ENCODE peak calls at places on chromosomes 1 and 21, in four cellular contexts. One of them, this sample, is unnamed.

GRCh38 chr1:38000529-38001453 is 4.5 kb downstream of the FHL3 start:
- DNase-seq in tibial nerve: no peak
- DNase-seq in GM12878: no peak
- DNase-seq in neural crest cell: no peak
- DNase-seq in this sample: no peak

GRCh38 chr1:222618880-222619321 is 1.0 kb downstream of the MIA3 start:
- DNase-seq in neural crest cell: peak
- DNase-seq in tibial nerve: no peak
- DNase-seq in GM12878: no peak
- DNase-seq in this sample: peak

GRCh38 chr1:1358433-1359201 is at the start of gene MXRA8:
- DNase-seq in neural crest cell: no peak
- DNase-seq in GM12878: no peak
- DNase-seq in tibial nerve: peak
- DNase-seq in this sample: no peak

GRCh38 chr1:11784993-11785769 is 20.6 kb downstream of the MTHFR start:
- DNase-seq in GM12878: no peak
- DNase-seq in neural crest cell: peak
- DNase-seq in tibial nerve: no peak
- DNase-seq in this sample: peak

GRCh38 chr1:218304281-218305039 is 19.4 kb downstream of the RRP15 start:
- DNase-seq in tibial nerve: no peak
- DNase-seq in GM12878: no peak
- DNase-seq in neural crest cell: no peak
- DNase-seq in this sample: no peak

GRCh38 chr1:155071701-155072100 is 6.9 kb upstream of the EFNA3 start:
- DNase-seq in tibial nerve: no peak
- DNase-seq in neural crest cell: no peak
- DNase-seq in GM12878: no peak
- DNase-seq in this sample: no peak

GRCh38 chr1:24967962-24968361 is 37.9 kb upstream of the RUNX3 start:
- DNase-seq in GM12878: no peak
- DNase-seq in tibial nerve: no peak
- DNase-seq in neural crest cell: no peak
- DNase-seq in this sample: no peak

GRCh38 chr21:38863291-38863690 is 57.6 kb downstream of the ETS2 start:
- DNase-seq in GM12878: no peak
- DNase-seq in tibial nerve: no peak
- DNase-seq in neural crest cell: no peak
- DNase-seq in this sample: no peak

GRCh38 chr1:206002833-206003532 is at the start of gene RAB7B:
- DNase-seq in tibial nerve: peak
- DNase-seq in GM12878: no peak
- DNase-seq in neural crest cell: no peak
- DNase-seq in this sample: no peak

GRCh38 chr1:24933468-24933867 is 3.4 kb upstream of the RUNX3 start:
- DNase-seq in tibial nerve: no peak
- DNase-seq in GM12878: no peak
- DNase-seq in neural crest cell: no peak
- DNase-seq in this sample: no peak

GRCh38 chr1:95118019-95118499 is 904 bp downstream of the TLCD4 start:
- DNase-seq in tibial nerve: no peak
- DNase-seq in neural crest cell: peak
- DNase-seq in GM12878: no peak
- DNase-seq in this sample: no peak

DNA sequence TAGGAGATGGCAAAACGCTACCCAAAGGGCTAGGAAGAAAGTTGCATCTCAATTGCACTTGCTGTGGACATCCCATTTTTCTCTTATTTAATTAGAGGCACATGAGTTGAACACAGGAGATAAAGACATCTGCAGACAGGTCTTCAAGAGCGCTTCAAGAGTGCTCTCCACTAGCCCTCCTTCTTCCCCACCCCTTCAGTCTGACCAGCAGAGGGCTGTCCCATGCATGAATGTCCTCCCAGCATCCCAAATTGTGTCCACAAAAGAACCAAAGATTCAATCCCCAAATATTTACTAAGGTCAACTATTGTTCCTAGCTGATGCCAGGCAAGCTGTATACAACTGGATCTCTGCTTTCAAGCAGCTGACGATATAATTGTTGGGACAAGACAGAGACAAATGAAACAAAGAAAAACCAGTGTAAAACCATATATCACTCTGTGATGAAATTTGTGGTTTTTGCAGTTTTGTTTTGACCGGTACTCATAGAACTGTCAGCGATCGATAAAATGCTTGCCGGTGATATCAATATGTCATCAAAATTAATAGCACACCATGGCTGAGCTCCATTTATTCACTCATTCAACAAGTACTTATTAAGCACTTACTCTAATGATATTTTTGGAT is 174.2 kb downstream of the TNR start:
- DNase-seq in neural crest cell: no peak
- DNase-seq in tibial nerve: no peak
- DNase-seq in GM12878: no peak
- DNase-seq in this sample: no peak
- TF ChIP-seq CTCF in neural crest cell: peak
- TF ChIP-seq CTCF in tibial nerve: no peak
- TF ChIP-seq CTCF in GM12878: no peak
- TF ChIP-seq CTCF in this sample: peak

DNA sequence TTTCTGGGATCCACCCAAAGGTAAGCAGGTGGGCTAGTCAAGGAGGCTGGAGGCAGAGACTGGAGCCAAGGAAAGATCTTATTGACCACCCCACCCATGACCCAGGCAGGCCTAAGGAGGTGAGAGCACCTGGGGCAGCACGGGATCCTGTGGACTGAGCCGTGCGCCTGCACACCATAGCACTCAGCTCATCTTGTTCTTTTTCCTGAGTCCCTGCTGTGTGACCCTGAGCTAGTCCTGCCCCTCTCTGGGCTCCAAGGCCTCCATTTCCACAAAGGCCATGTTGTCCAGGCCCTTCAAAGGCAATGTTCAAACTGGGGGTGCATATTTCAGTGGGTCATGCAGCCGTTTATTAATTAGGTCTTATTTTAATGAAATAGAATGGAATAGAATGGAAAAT is 7.2 kb downstream of the FAM131C start:
- DNase-seq in GM12878: no peak
- DNase-seq in tibial nerve: no peak
- DNase-seq in neural crest cell: no peak
- DNase-seq in this sample: no peak
- TF ChIP-seq CTCF in GM12878: no peak
- TF ChIP-seq CTCF in tibial nerve: no peak
- TF ChIP-seq CTCF in neural crest cell: no peak
- TF ChIP-seq CTCF in this sample: no peak

DNA sequence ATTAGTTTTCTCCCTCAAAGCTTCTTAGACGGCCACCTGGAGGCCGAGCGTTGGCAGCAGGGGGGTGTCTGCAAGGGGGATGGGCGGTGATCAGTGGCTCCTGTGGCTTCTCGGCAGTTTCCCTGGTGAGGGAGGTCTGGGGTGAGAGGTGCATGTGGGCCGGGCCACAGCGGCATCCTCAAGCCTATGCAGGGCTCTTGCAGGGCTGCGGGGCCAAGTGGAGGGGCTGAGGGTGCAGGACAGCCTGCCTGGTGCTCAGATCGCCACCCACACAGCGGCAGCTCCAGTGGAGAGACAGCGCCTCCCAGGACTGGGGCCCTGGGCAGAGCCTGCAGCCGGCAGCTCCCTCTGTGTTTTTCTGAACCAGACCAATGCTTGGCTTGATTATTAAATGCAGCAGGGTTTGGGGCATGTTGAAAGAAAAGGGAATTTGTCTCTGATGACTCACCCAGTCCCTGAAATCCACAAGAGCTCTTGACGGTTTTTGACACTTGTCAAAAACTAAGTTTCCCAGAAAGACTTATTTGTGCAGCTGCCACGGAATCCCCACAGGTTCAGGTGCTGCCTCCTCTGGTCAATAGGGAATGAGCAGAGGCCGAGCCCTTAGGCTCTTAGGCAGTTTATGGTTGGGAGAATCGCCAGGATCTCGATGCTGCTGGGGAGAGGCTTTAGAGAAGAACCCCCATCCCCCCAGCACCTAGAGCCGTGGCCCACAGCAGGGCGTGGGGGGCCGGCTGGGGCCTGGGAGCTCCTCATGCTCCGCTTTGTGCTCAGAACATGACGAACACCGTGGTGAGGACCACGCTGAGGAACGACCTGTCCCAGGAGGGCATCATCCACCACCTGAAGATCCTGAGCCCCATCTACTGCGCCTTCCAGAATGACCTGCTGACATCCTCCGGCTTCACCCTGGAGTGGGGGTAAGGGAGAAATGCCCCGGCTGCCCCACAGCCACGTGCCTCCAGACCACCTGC is 54.7 kb downstream of the UMODL1 start:
- DNase-seq in GM12878: no peak
- DNase-seq in tibial nerve: no peak
- DNase-seq in neural crest cell: no peak
- DNase-seq in this sample: no peak
- TF ChIP-seq CTCF in GM12878: no peak
- TF ChIP-seq CTCF in tibial nerve: no peak
- TF ChIP-seq CTCF in neural crest cell: no peak
- TF ChIP-seq CTCF in this sample: peak

GRCh38 chr1:39170731-39171375 is 33.6 kb upstream of the MACF1 start:
- DNase-seq in tibial nerve: no peak
- DNase-seq in GM12878: no peak
- DNase-seq in neural crest cell: no peak
- DNase-seq in this sample: no peak

GRCh38 chr1:39177641-39178040 is 26.9 kb upstream of the MACF1 start:
- DNase-seq in neural crest cell: no peak
- DNase-seq in tibial nerve: no peak
- DNase-seq in GM12878: no peak
- DNase-seq in this sample: no peak

GRCh38 chr1:39174400-39175081 is 30.0 kb upstream of the MACF1 start:
- DNase-seq in GM12878: no peak
- DNase-seq in neural crest cell: no peak
- DNase-seq in tibial nerve: no peak
- DNase-seq in this sample: no peak

GRCh38 chr1:39173995-39174380 is 30.5 kb upstream of the MACF1 start:
- DNase-seq in neural crest cell: no peak
- DNase-seq in tibial nerve: no peak
- DNase-seq in GM12878: no peak
- DNase-seq in this sample: no peak

GRCh38 chr1:39173119-39173994 is 31.1 kb upstream of the MACF1 start:
- DNase-seq in neural crest cell: no peak
- DNase-seq in tibial nerve: no peak
- DNase-seq in GM12878: no peak
- DNase-seq in this sample: no peak
- TF ChIP-seq CTCF in neural crest cell: peak
- TF ChIP-seq CTCF in tibial nerve: no peak
- TF ChIP-seq CTCF in GM12878: no peak
- TF ChIP-seq CTCF in this sample: no peak

DNA sequence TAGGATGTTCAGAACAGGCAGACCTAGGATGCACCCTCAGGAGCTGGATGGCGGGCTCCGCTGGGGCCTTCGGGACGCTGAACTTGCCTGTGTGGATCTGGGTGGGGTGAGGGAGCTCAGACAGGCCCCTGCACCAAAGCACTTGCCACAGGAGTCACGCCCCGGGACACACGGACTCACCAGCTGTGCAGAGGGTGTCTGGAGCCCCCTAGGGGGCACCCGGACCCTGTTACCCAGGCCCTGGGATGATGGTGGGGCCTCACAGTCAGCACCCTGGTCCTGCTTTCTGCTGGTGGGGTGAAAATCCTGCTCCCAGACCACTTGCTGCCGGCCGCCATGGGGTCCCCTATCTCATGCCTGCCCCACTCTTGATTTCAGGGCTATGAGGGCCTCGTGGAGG is 10.8 kb downstream of the PFKL start:
- DNase-seq in neural crest cell: no peak
- DNase-seq in tibial nerve: no peak
- DNase-seq in GM12878: no peak
- DNase-seq in this sample: no peak
- TF ChIP-seq CTCF in neural crest cell: no peak
- TF ChIP-seq CTCF in tibial nerve: no peak
- TF ChIP-seq CTCF in GM12878: no peak
- TF ChIP-seq CTCF in this sample: peak

GRCh38 chr1:212291505-212292134 is 6.4 kb downstream of the PPP2R5A start:
- DNase-seq in neural crest cell: no peak
- DNase-seq in tibial nerve: no peak
- DNase-seq in GM12878: no peak
- DNase-seq in this sample: no peak
- TF ChIP-seq CTCF in neural crest cell: peak
- TF ChIP-seq CTCF in tibial nerve: peak
- TF ChIP-seq CTCF in GM12878: peak
- TF ChIP-seq CTCF in this sample: peak

DNA sequence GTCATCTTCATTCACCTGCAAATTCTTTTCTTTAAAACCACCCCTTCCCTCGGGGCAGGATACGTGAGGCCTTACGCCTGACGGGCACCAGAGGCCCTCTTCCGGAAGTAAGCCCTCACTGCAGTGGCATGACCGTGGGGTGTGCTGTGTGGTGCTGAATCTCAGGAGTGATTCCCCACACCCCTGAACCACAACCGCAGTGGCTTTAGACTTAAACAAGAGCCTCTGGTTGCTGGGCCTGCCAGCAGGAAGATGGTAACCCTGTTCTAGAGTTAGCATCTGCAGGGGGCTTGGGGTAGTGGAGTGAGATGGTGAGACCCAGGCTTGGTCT is 12.1 kb downstream of the BSND start:
- DNase-seq in neural crest cell: no peak
- DNase-seq in tibial nerve: no peak
- DNase-seq in GM12878: no peak
- DNase-seq in this sample: no peak
- TF ChIP-seq CTCF in neural crest cell: no peak
- TF ChIP-seq CTCF in tibial nerve: no peak
- TF ChIP-seq CTCF in GM12878: peak
- TF ChIP-seq CTCF in this sample: peak

GRCh38 chr21:27802816-27803475 is 836.1 kb upstream of the ADAMTS5 start:
- DNase-seq in neural crest cell: peak
- DNase-seq in GM12878: no peak
- DNase-seq in tibial nerve: no peak
- DNase-seq in this sample: no peak
- TF ChIP-seq CTCF in neural crest cell: peak
- TF ChIP-seq CTCF in GM12878: peak
- TF ChIP-seq CTCF in tibial nerve: peak
- TF ChIP-seq CTCF in this sample: peak